ENCODE peak calls at places on chromosome 4, in five cellular contexts. V is GM12865; C is EH; N is HT-29; T is naive thymus-derived CD8-positive, alpha-beta T cell. X is an unnamed sample.

GRCh38 chr4:87427518-87427868 is 5.1 kb downstream of the NUDT9 start:
- DNase-seq in V (no peak), N (no peak), C (no peak), T (no peak), X (no peak)

GRCh38 chr4:189001283-189001970 is 862.2 kb downstream of the TRIML1 start:
- DNase-seq in N (no peak), V (no peak), C (no peak), T (no peak), X (no peak)

GRCh38 chr4:56870927-56871326 is 36.8 kb upstream of the REST start:
- DNase-seq in T (no peak), V (no peak), N (no peak), C (peak), X (no peak)

GRCh38 chr4:31007858-31008257 is 287.7 kb downstream of the PCDH7 start:
- DNase-seq in V (no peak), C (no peak), T (no peak), N (no peak), X (no peak)

GRCh38 chr4:56164921-56165320 is 216.2 kb downstream of the CEP135 start:
- DNase-seq in V (no peak), T (no peak), N (no peak), C (no peak), X (no peak)

GRCh38 chr4:20422398-20422797 is 170.7 kb downstream of the SLIT2 start:
- DNase-seq in T (peak), V (peak), N (peak), C (peak), X (peak)

GRCh38 chr4:13396161-13396560 is 88.0 kb downstream of the RAB28 start:
- DNase-seq in N (no peak), T (no peak), C (no peak), V (no peak), X (no peak)

GRCh38 chr4:140223056-140223810 is 69.2 kb upstream of the MAML3 start:
- DNase-seq in N (no peak), V (no peak), T (no peak), C (peak), X (no peak)